ENCODE peak calls at places on chromosome 22, in seven cellular contexts. One of them, this sample, is unnamed.

GRCh38 chr22:50525991-50526848 is 822 bp upstream of the SCO2 start:
- DNase-seq in body of pancreas: peak; percentile 79
- DNase-seq in tibial artery: peak; percentile 89
- DNase-seq in endothelial cell of umbilical vein: peak; percentile 73
- DNase-seq in GM12878: no peak
- DNase-seq in cardiac muscle cell: peak; percentile 84
- DNase-seq in sigmoid colon: peak; percentile 88
- DNase-seq in this sample: peak; percentile 93

GRCh38 chr22:19292262-19293230 is 1.0 kb upstream of the CLTCL1 start:
- DNase-seq in body of pancreas: peak; percentile 45
- DNase-seq in tibial artery: peak; percentile 77
- DNase-seq in endothelial cell of umbilical vein: no peak
- DNase-seq in GM12878: no peak
- DNase-seq in cardiac muscle cell: peak; percentile 53
- DNase-seq in sigmoid colon: no peak
- DNase-seq in this sample: no peak

GRCh38 chr22:39500101-39500500 is 2.0 kb upstream of the MIEF1 start:
- DNase-seq in body of pancreas: no peak
- DNase-seq in tibial artery: no peak
- DNase-seq in endothelial cell of umbilical vein: no peak
- DNase-seq in GM12878: no peak
- DNase-seq in cardiac muscle cell: no peak
- DNase-seq in sigmoid colon: no peak
- DNase-seq in this sample: no peak

GRCh38 chr22:38246692-38247091 is 26.1 kb downstream of the TMEM184B start:
- DNase-seq in body of pancreas: no peak
- DNase-seq in tibial artery: peak; percentile 95
- DNase-seq in endothelial cell of umbilical vein: no peak
- DNase-seq in GM12878: no peak
- DNase-seq in cardiac muscle cell: no peak
- DNase-seq in sigmoid colon: peak; percentile 88
- DNase-seq in this sample: no peak

GRCh38 chr22:38737302-38738060 is 18.3 kb downstream of the SUN2 start:
- DNase-seq in body of pancreas: no peak
- DNase-seq in tibial artery: no peak
- DNase-seq in endothelial cell of umbilical vein: no peak
- DNase-seq in GM12878: no peak
- DNase-seq in cardiac muscle cell: no peak
- DNase-seq in sigmoid colon: no peak
- DNase-seq in this sample: no peak

GRCh38 chr22:39362271-39362670 is 12.5 kb downstream of the SYNGR1 start:
- DNase-seq in body of pancreas: no peak
- DNase-seq in tibial artery: no peak
- DNase-seq in endothelial cell of umbilical vein: no peak
- DNase-seq in GM12878: no peak
- DNase-seq in cardiac muscle cell: no peak
- DNase-seq in sigmoid colon: no peak
- DNase-seq in this sample: no peak

GRCh38 chr22:21042978-21043855 is 2.5 kb upstream of the LRRC74B start:
- DNase-seq in body of pancreas: no peak
- DNase-seq in tibial artery: no peak
- DNase-seq in endothelial cell of umbilical vein: no peak
- DNase-seq in GM12878: no peak
- DNase-seq in cardiac muscle cell: no peak
- DNase-seq in sigmoid colon: no peak
- DNase-seq in this sample: no peak

GRCh38 chr22:19916941-19917340 is 24.6 kb upstream of the COMT start:
- DNase-seq in body of pancreas: no peak
- DNase-seq in tibial artery: no peak
- DNase-seq in endothelial cell of umbilical vein: no peak
- DNase-seq in GM12878: no peak
- DNase-seq in cardiac muscle cell: no peak
- DNase-seq in sigmoid colon: no peak
- DNase-seq in this sample: no peak

GRCh38 chr22:45918455-45919370 is 58.2 kb downstream of the WNT7B start:
- DNase-seq in body of pancreas: peak; percentile 44
- DNase-seq in tibial artery: no peak
- DNase-seq in endothelial cell of umbilical vein: no peak
- DNase-seq in GM12878: no peak
- DNase-seq in cardiac muscle cell: peak; percentile 33
- DNase-seq in sigmoid colon: no peak
- DNase-seq in this sample: no peak

GRCh38 chr22:34696557-34696956 is 369.4 kb upstream of the ISX start:
- DNase-seq in body of pancreas: no peak
- DNase-seq in tibial artery: no peak
- DNase-seq in endothelial cell of umbilical vein: no peak
- DNase-seq in GM12878: no peak
- DNase-seq in cardiac muscle cell: no peak
- DNase-seq in sigmoid colon: no peak
- DNase-seq in this sample: no peak

GRCh38 chr22:17319541-17319940 is 49.7 kb upstream of the CECR2 start:
- DNase-seq in body of pancreas: no peak
- DNase-seq in tibial artery: no peak
- DNase-seq in endothelial cell of umbilical vein: no peak
- DNase-seq in GM12878: no peak
- DNase-seq in cardiac muscle cell: no peak
- DNase-seq in sigmoid colon: no peak
- DNase-seq in this sample: no peak

GRCh38 chr22:24153353-24153752 is 27.9 kb upstream of the SUSD2 start:
- DNase-seq in body of pancreas: no peak
- DNase-seq in tibial artery: no peak
- DNase-seq in endothelial cell of umbilical vein: no peak
- DNase-seq in GM12878: no peak
- DNase-seq in cardiac muscle cell: peak; percentile 29
- DNase-seq in sigmoid colon: no peak
- DNase-seq in this sample: peak; percentile 92

GRCh38 chr22:19463491-19464469 is 15.2 kb downstream of the UFD1 start:
- DNase-seq in body of pancreas: no peak
- DNase-seq in tibial artery: no peak
- DNase-seq in endothelial cell of umbilical vein: no peak
- DNase-seq in GM12878: no peak
- DNase-seq in cardiac muscle cell: no peak
- DNase-seq in sigmoid colon: no peak
- DNase-seq in this sample: no peak

DNA sequence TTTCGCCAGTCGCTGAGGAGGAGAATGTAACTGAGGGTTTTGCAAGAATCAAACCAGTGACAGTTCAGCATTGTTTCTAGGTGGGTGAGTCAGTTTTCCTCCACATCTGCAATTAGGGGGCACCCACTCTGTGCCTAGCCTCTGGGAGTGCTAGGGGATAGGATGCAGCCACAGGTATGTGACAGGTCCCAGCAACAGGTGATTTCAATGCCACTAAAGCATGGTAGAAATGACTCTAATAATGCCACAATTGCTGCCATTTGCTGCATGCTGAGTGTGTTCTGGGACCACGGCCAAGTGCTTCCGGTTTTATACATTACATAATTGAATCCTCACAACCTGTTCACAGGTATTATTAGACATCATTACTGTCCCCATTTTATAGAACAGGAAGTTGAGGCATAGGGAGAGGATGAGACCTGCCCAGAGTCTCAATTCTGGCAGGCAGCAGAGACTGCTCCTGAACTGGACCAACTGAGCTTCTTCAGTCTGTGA is 556 bp downstream of the CRYBB2 start:
- DNase-seq in body of pancreas: no peak
- DNase-seq in tibial artery: no peak
- DNase-seq in endothelial cell of umbilical vein: no peak
- DNase-seq in GM12878: no peak
- DNase-seq in cardiac muscle cell: no peak
- DNase-seq in sigmoid colon: no peak
- DNase-seq in this sample: no peak
- H3K9me3 ChIP-seq in body of pancreas: no peaks in the 10 kb centered on the region
- H3K9me3 ChIP-seq in tibial artery: no peaks in the 10 kb centered on the region
- H3K9me3 ChIP-seq in endothelial cell of umbilical vein: no peaks in the 10 kb centered on the region
- H3K9me3 ChIP-seq in GM12878: no peaks in the 10 kb centered on the region
- H3K9me3 ChIP-seq in cardiac muscle cell: no peaks in the 10 kb centered on the region
- H3K9me3 ChIP-seq in sigmoid colon: no peaks in the 10 kb centered on the region
- H3K9me3 ChIP-seq in this sample: no peaks in the 10 kb centered on the region

GRCh38 chr22:30906411-30906810 is 62.2 kb downstream of the MORC2 start:
- DNase-seq in body of pancreas: no peak
- DNase-seq in tibial artery: peak; percentile 50
- DNase-seq in endothelial cell of umbilical vein: no peak
- DNase-seq in GM12878: no peak
- DNase-seq in cardiac muscle cell: no peak
- DNase-seq in sigmoid colon: peak; percentile 56
- DNase-seq in this sample: peak; percentile 5

GRCh38 chr22:30906946-30907345 is 61.6 kb downstream of the MORC2 start:
- DNase-seq in body of pancreas: no peak
- DNase-seq in tibial artery: peak; percentile 31
- DNase-seq in endothelial cell of umbilical vein: no peak
- DNase-seq in GM12878: no peak
- DNase-seq in cardiac muscle cell: no peak
- DNase-seq in sigmoid colon: peak; percentile 25
- DNase-seq in this sample: peak; percentile 18

GRCh38 chr22:30903876-30904460 is 64.6 kb downstream of the MORC2 start:
- DNase-seq in body of pancreas: no peak
- DNase-seq in tibial artery: no peak
- DNase-seq in endothelial cell of umbilical vein: no peak
- DNase-seq in GM12878: no peak
- DNase-seq in cardiac muscle cell: no peak
- DNase-seq in sigmoid colon: no peak
- DNase-seq in this sample: no peak

GRCh38 chr22:30908051-30908461 is 60.5 kb downstream of the MORC2 start:
- DNase-seq in body of pancreas: no peak
- DNase-seq in tibial artery: peak; percentile 61
- DNase-seq in endothelial cell of umbilical vein: no peak
- DNase-seq in GM12878: no peak
- DNase-seq in cardiac muscle cell: no peak
- DNase-seq in sigmoid colon: peak; percentile 50
- DNase-seq in this sample: no peak

GRCh38 chr22:30905696-30906341 is 62.8 kb downstream of the MORC2 start:
- DNase-seq in body of pancreas: no peak
- DNase-seq in tibial artery: peak; percentile 55
- DNase-seq in endothelial cell of umbilical vein: no peak
- DNase-seq in GM12878: no peak
- DNase-seq in cardiac muscle cell: no peak
- DNase-seq in sigmoid colon: peak; percentile 61
- DNase-seq in this sample: no peak
- H3K4me1 ChIP-seq in body of pancreas: no peaks in the 10 kb centered on the region
- H3K4me1 ChIP-seq in tibial artery: no peaks in the 10 kb centered on the region
- H3K4me1 ChIP-seq in endothelial cell of umbilical vein: no peaks in the 10 kb centered on the region
- H3K4me1 ChIP-seq in GM12878: peaks cover 9% of the 10 kb centered on the region
- H3K4me1 ChIP-seq in cardiac muscle cell: no peaks in the 10 kb centered on the region
- H3K4me1 ChIP-seq in sigmoid colon: no peaks in the 10 kb centered on the region
- H3K4me1 ChIP-seq in this sample: no peaks in the 10 kb centered on the region

GRCh38 chr22:30502153-30502552 is 3.3 kb downstream of the SEC14L4 start:
- DNase-seq in body of pancreas: no peak
- DNase-seq in tibial artery: no peak
- DNase-seq in endothelial cell of umbilical vein: no peak
- DNase-seq in GM12878: no peak
- DNase-seq in cardiac muscle cell: no peak
- DNase-seq in sigmoid colon: no peak
- DNase-seq in this sample: no peak
- H3K9me3 ChIP-seq in body of pancreas: no peaks in the 10 kb centered on the region
- H3K9me3 ChIP-seq in tibial artery: no peaks in the 10 kb centered on the region
- H3K9me3 ChIP-seq in endothelial cell of umbilical vein: no peaks in the 10 kb centered on the region
- H3K9me3 ChIP-seq in GM12878: no peaks in the 10 kb centered on the region
- H3K9me3 ChIP-seq in cardiac muscle cell: no peaks in the 10 kb centered on the region
- H3K9me3 ChIP-seq in sigmoid colon: no peaks in the 10 kb centered on the region
- H3K9me3 ChIP-seq in this sample: no peaks in the 10 kb centered on the region

DNA sequence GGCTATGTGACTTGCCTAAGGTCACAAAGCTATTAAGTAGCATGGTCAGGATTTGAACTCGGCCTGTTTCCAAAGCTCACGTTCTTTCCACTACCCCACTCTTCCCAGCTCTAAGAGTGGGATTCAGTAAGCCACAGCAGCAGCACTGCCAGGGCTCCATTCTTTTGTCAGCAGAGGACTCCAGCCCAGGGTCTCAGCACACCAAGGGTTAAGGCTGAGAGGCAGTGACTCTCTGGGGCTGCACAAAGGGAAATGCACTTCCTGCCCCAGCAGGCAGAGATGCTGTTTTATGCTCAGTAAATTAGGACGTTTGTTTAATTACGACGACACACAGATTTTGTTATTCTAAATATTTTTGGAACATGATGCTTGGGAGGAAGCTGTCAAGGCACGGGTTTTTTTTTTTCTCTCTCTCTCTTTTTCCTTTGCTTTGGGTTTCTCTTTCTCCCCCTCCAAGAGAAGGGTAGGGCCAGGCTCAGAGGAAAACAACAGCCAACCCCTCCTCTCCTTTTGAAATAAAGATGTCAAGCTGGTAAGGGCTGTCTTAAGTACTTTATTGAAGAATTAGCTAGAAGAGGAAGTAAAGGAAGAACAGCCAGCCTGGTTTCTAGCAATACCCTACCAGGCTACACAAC is 2.9 kb downstream of the MYH9 start:
- DNase-seq in body of pancreas: no peak
- DNase-seq in tibial artery: peak; percentile 74
- DNase-seq in endothelial cell of umbilical vein: peak; percentile 67
- DNase-seq in GM12878: no peak
- DNase-seq in cardiac muscle cell: peak; percentile 50
- DNase-seq in sigmoid colon: no peak
- DNase-seq in this sample: no peak
- H3K4me1 ChIP-seq in body of pancreas: peaks cover 62% of the 10 kb centered on the region
- H3K4me1 ChIP-seq in tibial artery: peaks cover 59% of the 10 kb centered on the region
- H3K4me1 ChIP-seq in endothelial cell of umbilical vein: peaks cover 48% of the 10 kb centered on the region
- H3K4me1 ChIP-seq in GM12878: peaks cover 28% of the 10 kb centered on the region
- H3K4me1 ChIP-seq in cardiac muscle cell: peaks cover 16% of the 10 kb centered on the region
- H3K4me1 ChIP-seq in sigmoid colon: peaks cover 68% of the 10 kb centered on the region
- H3K4me1 ChIP-seq in this sample: peaks cover 16% of the 10 kb centered on the region

GRCh38 chr22:48424661-48425060 is 1403.0 kb downstream of the BRD1 start:
- DNase-seq in body of pancreas: no peak
- DNase-seq in tibial artery: peak; percentile 43
- DNase-seq in endothelial cell of umbilical vein: no peak
- DNase-seq in GM12878: no peak
- DNase-seq in cardiac muscle cell: no peak
- DNase-seq in sigmoid colon: no peak
- DNase-seq in this sample: peak; percentile 21
- H3K9me3 ChIP-seq in body of pancreas: no peaks in the 10 kb centered on the region
- H3K9me3 ChIP-seq in tibial artery: no peaks in the 10 kb centered on the region
- H3K9me3 ChIP-seq in endothelial cell of umbilical vein: peaks cover 17% of the 10 kb centered on the region
- H3K9me3 ChIP-seq in GM12878: no peaks in the 10 kb centered on the region
- H3K9me3 ChIP-seq in cardiac muscle cell: no peaks in the 10 kb centered on the region
- H3K9me3 ChIP-seq in sigmoid colon: no peaks in the 10 kb centered on the region
- H3K9me3 ChIP-seq in this sample: no peaks in the 10 kb centered on the region

DNA sequence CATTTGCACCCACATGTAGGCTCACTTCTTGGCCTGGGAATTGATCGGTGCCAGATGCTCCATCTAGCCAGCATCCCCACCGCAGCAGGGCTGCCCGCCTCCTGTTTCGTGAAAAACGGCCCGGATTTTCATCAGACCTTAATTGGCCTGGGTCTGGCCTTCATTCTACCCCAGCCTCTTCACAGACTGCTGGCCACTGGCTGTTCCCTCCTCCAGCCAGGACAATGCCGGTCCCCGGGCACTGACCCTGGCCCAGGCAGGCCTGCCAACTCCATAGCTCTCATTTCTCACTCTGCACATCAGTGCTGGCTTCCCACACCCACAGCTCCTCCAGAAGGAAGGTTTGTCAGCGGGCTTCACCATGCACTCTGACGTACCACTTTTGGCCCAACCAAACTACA is 27.9 kb downstream of the TIMP3 start:
- DNase-seq in body of pancreas: no peak
- DNase-seq in tibial artery: peak; percentile 60
- DNase-seq in endothelial cell of umbilical vein: no peak
- DNase-seq in GM12878: no peak
- DNase-seq in cardiac muscle cell: no peak
- DNase-seq in sigmoid colon: peak; percentile 64
- DNase-seq in this sample: no peak
- H3K4me1 ChIP-seq in body of pancreas: no peaks in the 10 kb centered on the region
- H3K4me1 ChIP-seq in tibial artery: peaks cover 65% of the 10 kb centered on the region
- H3K4me1 ChIP-seq in endothelial cell of umbilical vein: peaks cover 4% of the 10 kb centered on the region
- H3K4me1 ChIP-seq in GM12878: no peaks in the 10 kb centered on the region
- H3K4me1 ChIP-seq in cardiac muscle cell: peaks cover 50% of the 10 kb centered on the region
- H3K4me1 ChIP-seq in sigmoid colon: peaks cover 73% of the 10 kb centered on the region
- H3K4me1 ChIP-seq in this sample: no peaks in the 10 kb centered on the region